ENCODE peak calls at places on chromosomes 5 and 9, in five cellular contexts. C is psoas muscle, B is left ventricle myocardium inferior, V is cardiac muscle cell, Q is mammary epithelial cell. X is an unnamed sample.

GRCh38 chr5:11672385-11673085 is 231.7 kb downstream of the CTNND2 start:
- DNase-seq in C (no peak), B (no peak), V (no peak), Q (no peak), X (no peak)

GRCh38 chr9:133163559-133164208 is at the start of gene GBGT1:
- DNase-seq in C (peak; percentile 82), B (peak; percentile 84), V (peak; percentile 64), Q (no peak), X (no peak)

GRCh38 chr5:150538007-150538917 is 30.3 kb downstream of the NDST1 start:
- DNase-seq in C (no peak), B (peak; percentile 42), V (no peak), Q (peak; percentile 70), X (no peak)

GRCh38 chr5:138488481-138488945 is 23.2 kb downstream of the EGR1 start:
- DNase-seq in C (no peak), B (no peak), V (no peak), Q (peak; percentile 86), X (no peak)

GRCh38 chr5:74093501-74093993 is 467.6 kb downstream of the ARHGEF28 start:
- DNase-seq in C (no peak), B (no peak), V (no peak), Q (no peak), X (no peak)

GRCh38 chr5:75235711-75236110 is 967 bp downstream of the ANKRD31 start:
- DNase-seq in C (no peak), B (no peak), V (no peak), Q (no peak), X (no peak)

GRCh38 chr5:14726066-14726838 is 61.7 kb downstream of the OTULIN start:
- DNase-seq in C (peak; percentile 67), B (no peak), V (no peak), Q (no peak), X (no peak)

GRCh38 chr5:112208699-112209615 is 210.1 kb downstream of the EPB41L4A start:
- DNase-seq in C (no peak), B (no peak), V (no peak), Q (no peak), X (no peak)

GRCh38 chr9:36566813-36567217 is 5.9 kb upstream of the MELK start:
- DNase-seq in C (no peak), B (no peak), V (no peak), Q (peak; percentile 65), X (no peak)

GRCh38 chr5:91332267-91333044 is 50.7 kb downstream of the ARRDC3 start:
- DNase-seq in C (no peak), B (no peak), V (no peak), Q (peak; percentile 34), X (no peak)

GRCh38 chr5:1431896-1432295 is 13.3 kb downstream of the SLC6A3 start:
- DNase-seq in C (no peak), B (no peak), V (no peak), Q (no peak), X (no peak)
- H3K9me3 ChIP-seq in C (peaks cover 24% of the 10 kb centered on the region), B (peaks cover 36% of the 10 kb centered on the region), V (peaks cover 3% of the 10 kb centered on the region), Q (peaks cover 23% of the 10 kb centered on the region), X (peaks cover 59% of the 10 kb centered on the region)

DNA sequence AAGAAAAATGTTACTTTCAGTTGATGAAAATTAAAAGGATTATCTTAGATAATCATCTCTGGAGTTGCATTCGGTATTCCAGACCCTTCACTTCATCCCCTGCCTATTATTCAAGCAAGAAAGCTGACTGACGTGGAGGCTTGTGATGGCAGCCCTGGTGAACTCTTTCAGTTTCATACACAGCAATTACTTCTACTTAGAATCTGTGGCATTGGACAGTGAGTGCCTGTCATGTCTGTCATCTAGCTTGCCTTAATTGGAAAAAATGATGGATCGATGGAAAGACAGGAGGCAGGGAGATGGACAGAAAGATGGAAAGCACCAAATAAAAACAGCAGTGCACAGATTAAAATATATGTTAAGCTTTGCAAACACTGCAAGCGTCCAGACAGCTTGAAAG is 1371.0 kb upstream of the CDH6 start:
- DNase-seq in C (no peak), B (no peak), V (no peak), Q (no peak), X (no peak)
- H3K27ac ChIP-seq in C (no peak overlapping the region), B (no peak overlapping the region), V (no peak overlapping the region), Q (no peak overlapping the region), X (no peak overlapping the region)

GRCh38 chr5:157562111-157562581 is 13.4 kb downstream of the ADAM19 start:
- DNase-seq in C (peak; percentile 87), B (peak; percentile 84), V (no peak), Q (no peak), X (no peak)
- H3K9me3 ChIP-seq in C (no peaks in the 10 kb centered on the region), B (no peaks in the 10 kb centered on the region), V (no peaks in the 10 kb centered on the region), Q (no peaks in the 10 kb centered on the region), X (no peaks in the 10 kb centered on the region)

GRCh38 chr5:76954383-76954763 is 1.5 kb downstream of the CRHBP start:
- DNase-seq in C (no peak), B (no peak), V (no peak), Q (no peak), X (no peak)
- H3K27ac ChIP-seq in C (no peak overlapping the region), B (peak overlapping the region; percentile 10), V (no peak overlapping the region), Q (no peak overlapping the region), X (no peak overlapping the region)

GRCh38 chr9:89377411-89377810 is 59.1 kb downstream of the SECISBP2 start:
- DNase-seq in C (no peak), B (no peak), V (no peak), Q (no peak), X (no peak)

GRCh38 chr9:89379508-89380115 is 61.3 kb downstream of the SECISBP2 start:
- DNase-seq in C (no peak), B (no peak), V (no peak), Q (no peak), X (no peak)

GRCh38 chr9:89380437-89381307 is 62.4 kb downstream of the SECISBP2 start:
- DNase-seq in C (peak; percentile 49), B (no peak), V (peak; percentile 29), Q (no peak), X (no peak)

GRCh38 chr9:89378541-89378940 is 60.2 kb downstream of the SECISBP2 start:
- DNase-seq in C (no peak), B (no peak), V (no peak), Q (no peak), X (no peak)

GRCh38 chr9:89379031-89379430 is 60.7 kb downstream of the SECISBP2 start:
- DNase-seq in C (no peak), B (no peak), V (no peak), Q (no peak), X (no peak)
- H3K9me3 ChIP-seq in C (no peaks in the 10 kb centered on the region), B (no peaks in the 10 kb centered on the region), V (no peaks in the 10 kb centered on the region), Q (no peaks in the 10 kb centered on the region), X (no peaks in the 10 kb centered on the region)

DNA sequence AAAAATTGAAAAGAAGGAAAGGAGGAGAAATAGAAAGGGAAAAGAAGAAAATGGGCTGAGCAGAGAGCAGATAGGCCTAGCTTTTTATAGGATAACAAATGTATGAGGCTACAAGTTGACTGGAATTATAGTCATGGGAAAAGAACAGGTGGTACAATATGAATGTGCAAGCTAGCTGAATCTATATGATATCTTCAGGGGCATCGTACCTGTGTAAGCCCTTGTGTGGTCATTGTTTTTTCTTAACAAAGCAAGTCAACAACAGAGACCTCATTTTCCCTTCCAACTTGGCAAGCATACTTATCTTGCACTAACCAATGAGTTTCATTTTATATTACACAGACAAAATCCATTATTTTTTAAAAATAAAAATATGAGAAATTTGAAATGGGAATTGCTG is 259.2 kb downstream of the KCTD16 start:
- DNase-seq in C (no peak), B (no peak), V (no peak), Q (no peak), X (no peak)
- H3K27ac ChIP-seq in C (no peak overlapping the region), B (no peak overlapping the region), V (no peak overlapping the region), Q (no peak overlapping the region), X (no peak overlapping the region)

GRCh38 chr5:3609120-3609681 is 13.6 kb downstream of the IRX1 start:
- DNase-seq in C (no peak), B (no peak), V (no peak), Q (no peak), X (no peak)

GRCh38 chr5:3604501-3604900 is 8.9 kb downstream of the IRX1 start:
- DNase-seq in C (no peak), B (no peak), V (no peak), Q (peak; percentile 92), X (no peak)

GRCh38 chr5:3606121-3606831 is 10.6 kb downstream of the IRX1 start:
- DNase-seq in C (no peak), B (no peak), V (no peak), Q (no peak), X (no peak)

GRCh38 chr5:3605298-3606010 is 9.8 kb downstream of the IRX1 start:
- DNase-seq in C (no peak), B (no peak), V (no peak), Q (no peak), X (no peak)

DNA sequence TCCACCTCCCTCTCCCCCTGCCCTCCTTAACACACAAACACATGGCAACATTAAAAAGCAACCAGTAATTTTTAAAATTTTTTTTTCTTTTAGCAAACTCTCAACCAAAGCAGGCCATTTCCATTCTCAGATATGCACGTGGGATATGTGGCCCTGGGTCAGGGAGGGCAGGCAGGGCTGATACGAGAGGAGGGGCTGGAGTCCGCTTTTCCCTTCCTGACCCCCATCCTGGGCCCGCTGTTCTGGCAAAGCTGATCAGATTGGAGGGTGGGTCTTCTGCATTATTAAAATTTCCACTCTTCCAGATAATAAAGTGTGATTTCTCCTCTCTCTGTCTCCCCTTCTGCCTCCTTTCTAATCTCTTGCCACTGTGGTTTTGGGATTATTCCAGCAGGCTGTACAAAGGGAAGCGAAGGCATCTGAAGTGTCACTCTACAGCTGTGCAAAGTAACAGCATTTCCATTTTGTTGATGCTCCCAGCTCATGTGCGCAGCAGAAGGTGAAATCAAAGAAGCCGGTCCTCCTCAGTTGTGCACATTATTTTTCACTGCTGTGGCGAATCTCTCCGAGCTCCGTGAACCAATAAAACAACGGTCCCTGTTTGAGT is 12.0 kb downstream of the IRX1 start:
- DNase-seq in C (no peak), B (no peak), V (no peak), Q (no peak), X (no peak)
- H3K9me3 ChIP-seq in C (no peaks in the 10 kb centered on the region), B (no peaks in the 10 kb centered on the region), V (no peaks in the 10 kb centered on the region), Q (no peaks in the 10 kb centered on the region), X (no peaks in the 10 kb centered on the region)

X was measured in AG04450.